ENCODE peak calls at places on chromosomes 4 and X, in four cellular contexts. Y is left lung, C is psoas muscle, E is spleen. N is an unnamed sample.

GRCh38 chrX:53621418-53621986 is 65.0 kb downstream of the HUWE1 start:
- DNase-seq in Y (no peak), E (no peak), C (no peak), N (no peak)

GRCh38 chr4:187065836-187066235 is 342.2 kb upstream of the FAT1 start:
- DNase-seq in Y (no peak), E (no peak), C (no peak), N (no peak)

GRCh38 chrX:72470593-72471310 is 101.9 kb downstream of the HDAC8 start:
- DNase-seq in C (no peak), E (no peak), Y (no peak), N (no peak)

GRCh38 chr4:184477201-184477999 is 3.0 kb upstream of the IRF2 start:
- DNase-seq in Y (no peak), C (no peak), E (no peak), N (no peak)

GRCh38 chr4:141350122-141350904 is 129.6 kb downstream of the ZNF330 start:
- DNase-seq in C (no peak), Y (peak; percentile 13), E (no peak), N (no peak)

GRCh38 chr4:122476745-122477144 is 20.2 kb upstream of the IL2 start:
- DNase-seq in Y (no peak), C (no peak), E (no peak), N (no peak)

GRCh38 chr4:2076908-2077534 is 17.9 kb downstream of the NAT8L start:
- DNase-seq in E (peak; percentile 72), C (no peak), Y (no peak), N (peak; percentile 50)

GRCh38 chr4:185919107-185919506 is 107.1 kb upstream of the SORBS2 start:
- DNase-seq in E (no peak), C (no peak), Y (no peak), N (no peak)

GRCh38 chr4:145878501-145879435 is 59.9 kb downstream of the ZNF827 start:
- DNase-seq in Y (no peak), C (no peak), E (no peak), N (no peak)

GRCh38 chr4:52038109-52038912 is at the start of gene SGCB:
- DNase-seq in C (peak; percentile 85), Y (peak; percentile 88), E (peak; percentile 90), N (no peak)

GRCh38 chr4:73735231-73735630 is 5.1 kb upstream of the CXCL8 start:
- DNase-seq in C (no peak), Y (no peak), E (no peak), N (no peak)

GRCh38 chr4:6739920-6740319 is 23.9 kb downstream of the BLOC1S4 start:
- DNase-seq in E (no peak), C (no peak), Y (no peak), N (no peak)

GRCh38 chr4:107600456-107600855 is 119.6 kb downstream of the PAPSS1 start:
- DNase-seq in Y (no peak), E (no peak), C (no peak), N (no peak)

GRCh38 chrX:122625239-122625638 is 558.8 kb upstream of the GRIA3 start:
- DNase-seq in C (no peak), Y (no peak), E (no peak), N (no peak)

GRCh38 chr4:7074423-7074822 is 6.6 kb upstream of the GRPEL1 start:
- DNase-seq in Y (peak; percentile 45), C (peak; percentile 76), E (no peak), N (no peak)

GRCh38 chrX:39941332-39941920 is 156.3 kb downstream of the BCOR start:
- DNase-seq in E (peak; percentile 45), Y (no peak), C (no peak), N (no peak)

GRCh38 chrX:110532527-110532926 is 173.9 kb downstream of the RTL9 start:
- DNase-seq in Y (no peak), E (no peak), C (no peak), N (no peak)

GRCh38 chrX:107571296-107571998 is 56.9 kb upstream of the PRPS1 start:
- DNase-seq in E (no peak), Y (no peak), C (peak; percentile 55), N (no peak)

GRCh38 chr4:83110970-83111369 is 3.6 kb downstream of the PLAC8 start:
- DNase-seq in Y (no peak), E (no peak), C (no peak), N (no peak)

GRCh38 chrX:39618178-39618577 is 479.6 kb downstream of the BCOR start:
- DNase-seq in C (no peak), E (no peak), Y (no peak), N (no peak)

GRCh38 chr4:119731146-119731742 is 102.6 kb upstream of the PDE5A start:
- DNase-seq in Y (no peak), E (no peak), C (no peak), N (no peak)

GRCh38 chrX:47170861-47171692 is 22.6 kb upstream of the UBA1 start:
- DNase-seq in E (peak; percentile 55), Y (no peak), C (no peak), N (no peak)

GRCh38 chr4:54940996-54941395 is 184.4 kb downstream of the KDR start:
- DNase-seq in E (no peak), Y (no peak), C (no peak), N (no peak)

GRCh38 chrX:14899607-14900006 is 26.4 kb downstream of the MOSPD2 start:
- DNase-seq in C (no peak), Y (no peak), E (no peak), N (no peak)

GRCh38 chrX:125622899-125623298 is 303.2 kb downstream of the TEX13C start:
- DNase-seq in Y (no peak), E (no peak), C (no peak), N (no peak)

GRCh38 chrX:7198499-7198898 is 50.5 kb upstream of the PUDP start:
- DNase-seq in C (no peak), Y (no peak), E (no peak), N (no peak)

GRCh38 chr4:79395883-79396282 is 12.1 kb downstream of the GK2 start:
- DNase-seq in C (no peak), E (no peak), Y (no peak), N (no peak)

GRCh38 chr4:153014460-153014859 is 78.3 kb downstream of the FHDC1 start:
- DNase-seq in C (no peak), Y (no peak), E (no peak), N (no peak)

GRCh38 chr4:148443550-148444295 is 1.5 kb upstream of the NR3C2 start:
- DNase-seq in E (peak; percentile 89), Y (peak; percentile 86), C (peak; percentile 74), N (peak; percentile 80)

GRCh38 chrX:123256378-123256777 is 72.3 kb downstream of the GRIA3 start:
- DNase-seq in E (no peak), C (no peak), Y (no peak), N (no peak)

GRCh38 chr4:1208970-1209704 is 36.8 kb upstream of the SPON2 start:
- DNase-seq in C (peak; percentile 59), E (peak; percentile 70), Y (peak; percentile 67), N (no peak)

GRCh38 chr4:39151120-39151713 is 31.1 kb upstream of the WDR19 start:
- DNase-seq in C (no peak), E (no peak), Y (no peak), N (no peak)

GRCh38 chr4:145279122-145279960 is 99.0 kb upstream of the OTUD4 start:
- DNase-seq in Y (no peak), E (no peak), C (peak; percentile 48), N (no peak)

DNA sequence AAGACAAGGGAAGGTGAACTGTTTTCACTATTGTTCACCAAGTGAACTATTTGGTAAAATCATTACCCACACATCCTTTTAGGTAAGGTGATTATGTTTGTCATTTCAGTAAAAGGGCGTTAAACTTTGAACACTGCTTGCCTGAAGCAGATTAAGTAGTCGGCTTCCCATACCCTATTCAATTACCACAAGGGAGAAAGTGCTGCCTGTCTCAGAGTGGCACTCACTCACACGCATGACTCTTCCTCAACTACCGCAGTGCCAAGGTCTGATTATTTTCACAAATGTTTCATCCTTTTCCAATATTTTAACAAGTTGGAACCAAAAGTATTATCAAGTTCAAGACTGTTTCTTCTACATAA is 11.0 kb downstream of the VEGFC start:
- DNase-seq in C (no peak), E (no peak), Y (no peak), N (no peak)
- H3K27ac ChIP-seq in C (peak overlapping the region; percentile 85), E (no peak overlapping the region), Y (peak overlapping the region; percentile 37), N (peak overlapping the region; percentile 42)

GRCh38 chr4:16224264-16224663 is 2.0 kb downstream of the TAPT1 start:
- DNase-seq in Y (no peak), E (no peak), C (no peak), N (no peak)
- H3K4me3 ChIP-seq in Y (no peak overlapping the region), E (peak overlapping the region; percentile 78), C (peak overlapping the region; percentile 86), N (peak overlapping the region; percentile 97)

DNA sequence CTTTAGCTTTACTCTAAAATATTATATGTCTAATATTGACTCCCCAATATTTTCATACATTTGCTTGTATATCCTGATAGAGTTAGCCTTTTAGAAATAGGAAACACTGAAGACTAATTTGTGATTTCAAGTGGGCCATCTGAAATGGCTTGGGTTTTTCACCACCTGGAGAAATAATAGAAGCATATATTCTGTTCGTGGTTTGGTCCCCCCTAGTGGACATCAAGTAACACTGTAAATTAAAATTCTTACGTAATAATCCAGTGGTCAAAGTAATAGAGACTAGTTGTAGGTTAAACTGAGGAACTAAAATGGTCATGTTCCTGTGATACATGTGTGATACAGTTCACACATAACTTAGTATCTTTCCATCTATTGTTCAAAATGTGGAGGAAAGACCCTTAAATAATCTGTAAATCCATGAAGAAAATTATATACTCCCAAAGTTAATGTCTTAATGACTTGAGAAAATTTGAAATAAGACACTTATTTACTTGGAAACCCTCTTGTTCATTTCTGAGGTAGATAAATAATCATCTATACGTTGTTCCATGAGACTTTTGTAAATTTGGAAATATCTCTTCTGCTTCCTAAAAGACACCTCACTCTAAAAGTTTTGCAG is 79.8 kb upstream of the SMARCAD1 start:
- DNase-seq in Y (no peak), E (no peak), C (no peak), N (no peak)
- TF ChIP-seq CTCF in Y (no peak), E (peak; percentile 25), C (peak; percentile 34), N (no peak)

GRCh38 chr4:40750461-40751258 is 905 bp downstream of the NSUN7 start:
- DNase-seq in Y (no peak), E (no peak), C (no peak), N (no peak)

GRCh38 chr4:40745585-40745984 is 4.2 kb upstream of the NSUN7 start:
- DNase-seq in C (no peak), E (no peak), Y (no peak), N (no peak)

GRCh38 chr4:40744218-40744617 is 5.5 kb upstream of the NSUN7 start:
- DNase-seq in E (no peak), C (no peak), Y (no peak), N (no peak)

GRCh38 chr4:40747436-40747835 is 2.3 kb upstream of the NSUN7 start:
- DNase-seq in C (no peak), E (no peak), Y (no peak), N (no peak)

DNA sequence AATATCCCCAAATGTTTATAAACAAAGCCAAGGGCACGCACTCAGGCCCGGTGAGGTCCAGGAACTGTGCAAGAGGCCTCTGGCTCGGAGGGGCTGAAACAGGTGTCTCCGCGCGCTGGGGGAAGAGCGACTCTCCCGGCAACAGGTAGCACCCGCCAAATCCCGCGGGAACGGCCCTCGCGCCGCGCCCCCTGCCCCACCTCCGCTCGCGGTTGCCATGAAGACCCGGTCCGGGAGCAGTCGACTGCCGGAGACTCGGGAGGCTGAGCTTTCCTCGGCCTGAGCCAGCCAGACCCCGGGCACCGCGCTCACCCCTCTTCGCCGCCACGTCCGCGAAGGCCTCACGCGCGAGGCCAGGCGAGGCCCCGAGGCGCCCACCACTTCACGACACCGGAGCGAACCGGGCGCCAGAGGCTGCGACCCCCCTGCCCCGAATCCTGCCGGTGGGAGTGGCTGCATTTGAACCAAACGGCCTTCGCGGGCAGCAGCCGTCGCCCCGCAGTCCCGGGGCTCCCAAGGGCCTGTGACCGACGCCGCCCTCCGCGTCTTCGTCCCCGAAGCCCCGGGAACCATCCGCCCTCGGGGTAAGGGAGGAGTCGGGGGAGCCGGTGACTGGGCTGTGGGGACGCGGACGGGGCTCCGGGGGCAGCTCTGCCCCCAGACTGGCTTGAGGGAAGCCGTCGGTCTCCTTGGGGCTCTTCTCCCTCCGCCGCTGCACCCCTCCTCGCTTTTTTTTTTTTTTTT is at the start of gene NSUN7:
- DNase-seq in C (peak; percentile 57), Y (peak; percentile 91), E (peak; percentile 88), N (no peak)
- H3K27ac ChIP-seq in C (no peak within 1 kb of the TSS), Y (peak within 1 kb of the TSS; percentile 46), E (peak within 1 kb of the TSS; percentile 26), N (peak within 1 kb of the TSS; percentile 34)

N was measured in coronary artery.